ENCODE peak calls at places on chromosomes 11 and 22, in ten cellular contexts. One of them, this sample, is unnamed.
A peak's percentile ranks its signal among the peaks of the same experiment; 100 is the strongest.

GRCh38 chr11:59801981-59802638 is 8.5 kb downstream of the MRPL16 start:
- DNase-seq in neural crest cell: no peak
- DNase-seq in AG09309: no peak
- DNase-seq in activated CD8-positive, alpha-beta T cell treated with anti-CD3 and anti-CD28 coated beads for 36 hours: no peak
- DNase-seq in heart right ventricle: peak; percentile 47
- DNase-seq in AG09319: no peak
- DNase-seq in type B pancreatic cell: no peak
- DNase-seq in fibroblast of lung: peak; percentile 43
- DNase-seq in nephron progenitor cell: no peak
- DNase-seq in RWPE1: no peak
- DNase-seq in this sample: no peak

GRCh38 chr11:105211806-105212531 is 72.4 kb upstream of the CARD18 start:
- DNase-seq in neural crest cell: no peak
- DNase-seq in AG09309: no peak
- DNase-seq in activated CD8-positive, alpha-beta T cell treated with anti-CD3 and anti-CD28 coated beads for 36 hours: no peak
- DNase-seq in heart right ventricle: no peak
- DNase-seq in AG09319: no peak
- DNase-seq in type B pancreatic cell: no peak
- DNase-seq in fibroblast of lung: peak; percentile 66
- DNase-seq in nephron progenitor cell: no peak
- DNase-seq in RWPE1: no peak
- DNase-seq in this sample: no peak

GRCh38 chr11:2927851-2928604 is 1.2 kb downstream of the PHLDA2 start:
- DNase-seq in neural crest cell: no peak
- DNase-seq in AG09309: no peak
- DNase-seq in activated CD8-positive, alpha-beta T cell treated with anti-CD3 and anti-CD28 coated beads for 36 hours: no peak
- DNase-seq in heart right ventricle: no peak
- DNase-seq in AG09319: no peak
- DNase-seq in type B pancreatic cell: no peak
- DNase-seq in fibroblast of lung: peak; percentile 48
- DNase-seq in nephron progenitor cell: no peak
- DNase-seq in RWPE1: no peak
- DNase-seq in this sample: no peak

GRCh38 chr11:3096909-3097395 is 39.7 kb upstream of the CARS1 start:
- DNase-seq in neural crest cell: no peak
- DNase-seq in AG09309: no peak
- DNase-seq in activated CD8-positive, alpha-beta T cell treated with anti-CD3 and anti-CD28 coated beads for 36 hours: no peak
- DNase-seq in heart right ventricle: no peak
- DNase-seq in AG09319: no peak
- DNase-seq in type B pancreatic cell: no peak
- DNase-seq in fibroblast of lung: no peak
- DNase-seq in nephron progenitor cell: no peak
- DNase-seq in RWPE1: no peak
- DNase-seq in this sample: no peak

GRCh38 chr22:36971726-36972125 is 47.5 kb downstream of the TST start:
- DNase-seq in neural crest cell: no peak
- DNase-seq in AG09309: no peak
- DNase-seq in activated CD8-positive, alpha-beta T cell treated with anti-CD3 and anti-CD28 coated beads for 36 hours: no peak
- DNase-seq in heart right ventricle: no peak
- DNase-seq in AG09319: no peak
- DNase-seq in type B pancreatic cell: no peak
- DNase-seq in fibroblast of lung: no peak
- DNase-seq in nephron progenitor cell: no peak
- DNase-seq in RWPE1: no peak
- DNase-seq in this sample: no peak

GRCh38 chr22:41540365-41540764 is 3.9 kb downstream of the POLR3H start:
- DNase-seq in neural crest cell: no peak
- DNase-seq in AG09309: no peak
- DNase-seq in activated CD8-positive, alpha-beta T cell treated with anti-CD3 and anti-CD28 coated beads for 36 hours: no peak
- DNase-seq in heart right ventricle: no peak
- DNase-seq in AG09319: no peak
- DNase-seq in type B pancreatic cell: no peak
- DNase-seq in fibroblast of lung: no peak
- DNase-seq in nephron progenitor cell: no peak
- DNase-seq in RWPE1: no peak
- DNase-seq in this sample: no peak

GRCh38 chr11:74641905-74642304 is 49.5 kb downstream of the POLD3 start:
- DNase-seq in neural crest cell: no peak
- DNase-seq in AG09309: peak; percentile 40
- DNase-seq in activated CD8-positive, alpha-beta T cell treated with anti-CD3 and anti-CD28 coated beads for 36 hours: no peak
- DNase-seq in heart right ventricle: no peak
- DNase-seq in AG09319: peak; percentile 68
- DNase-seq in type B pancreatic cell: no peak
- DNase-seq in fibroblast of lung: no peak
- DNase-seq in nephron progenitor cell: no peak
- DNase-seq in RWPE1: no peak
- DNase-seq in this sample: no peak

GRCh38 chr11:57787920-57788716 is 26.5 kb downstream of the CTNND1 start:
- DNase-seq in neural crest cell: no peak
- DNase-seq in AG09309: no peak
- DNase-seq in activated CD8-positive, alpha-beta T cell treated with anti-CD3 and anti-CD28 coated beads for 36 hours: no peak
- DNase-seq in heart right ventricle: no peak
- DNase-seq in AG09319: no peak
- DNase-seq in type B pancreatic cell: no peak
- DNase-seq in fibroblast of lung: no peak
- DNase-seq in nephron progenitor cell: no peak
- DNase-seq in RWPE1: peak; percentile 91
- DNase-seq in this sample: no peak

GRCh38 chr22:45919504-45920286 is 57.3 kb downstream of the WNT7B start:
- DNase-seq in neural crest cell: no peak
- DNase-seq in AG09309: no peak
- DNase-seq in activated CD8-positive, alpha-beta T cell treated with anti-CD3 and anti-CD28 coated beads for 36 hours: no peak
- DNase-seq in heart right ventricle: no peak
- DNase-seq in AG09319: no peak
- DNase-seq in type B pancreatic cell: no peak
- DNase-seq in fibroblast of lung: no peak
- DNase-seq in nephron progenitor cell: no peak
- DNase-seq in RWPE1: no peak
- DNase-seq in this sample: no peak

GRCh38 chr22:27603823-27604190 is 197.7 kb downstream of the MN1 start:
- DNase-seq in neural crest cell: no peak
- DNase-seq in AG09309: no peak
- DNase-seq in activated CD8-positive, alpha-beta T cell treated with anti-CD3 and anti-CD28 coated beads for 36 hours: no peak
- DNase-seq in heart right ventricle: no peak
- DNase-seq in AG09319: no peak
- DNase-seq in type B pancreatic cell: no peak
- DNase-seq in fibroblast of lung: peak; percentile 74
- DNase-seq in nephron progenitor cell: no peak
- DNase-seq in RWPE1: no peak
- DNase-seq in this sample: no peak

GRCh38 chr11:43503417-43503816 is 144.7 kb downstream of the TTC17 start:
- DNase-seq in neural crest cell: no peak
- DNase-seq in AG09309: no peak
- DNase-seq in activated CD8-positive, alpha-beta T cell treated with anti-CD3 and anti-CD28 coated beads for 36 hours: no peak
- DNase-seq in heart right ventricle: no peak
- DNase-seq in AG09319: no peak
- DNase-seq in type B pancreatic cell: no peak
- DNase-seq in fibroblast of lung: no peak
- DNase-seq in nephron progenitor cell: no peak
- DNase-seq in RWPE1: no peak
- DNase-seq in this sample: no peak

GRCh38 chr11:60625262-60625661 is 74.2 kb upstream of the MS4A8 start:
- DNase-seq in neural crest cell: no peak
- DNase-seq in AG09309: peak; percentile 4
- DNase-seq in activated CD8-positive, alpha-beta T cell treated with anti-CD3 and anti-CD28 coated beads for 36 hours: peak; percentile 34
- DNase-seq in heart right ventricle: no peak
- DNase-seq in AG09319: no peak
- DNase-seq in type B pancreatic cell: no peak
- DNase-seq in fibroblast of lung: peak; percentile 2
- DNase-seq in nephron progenitor cell: peak; percentile 19
- DNase-seq in RWPE1: peak; percentile 27
- DNase-seq in this sample: no peak

GRCh38 chr11:56521955-56522354 is 21.1 kb downstream of the OR5M11 start:
- DNase-seq in neural crest cell: no peak
- DNase-seq in AG09309: no peak
- DNase-seq in activated CD8-positive, alpha-beta T cell treated with anti-CD3 and anti-CD28 coated beads for 36 hours: no peak
- DNase-seq in heart right ventricle: no peak
- DNase-seq in AG09319: no peak
- DNase-seq in type B pancreatic cell: no peak
- DNase-seq in fibroblast of lung: no peak
- DNase-seq in nephron progenitor cell: no peak
- DNase-seq in RWPE1: no peak
- DNase-seq in this sample: no peak
- TF ChIP-seq CTCF in neural crest cell: peak; percentile 44
- TF ChIP-seq CTCF in AG09309: no peak
- TF ChIP-seq CTCF in activated CD8-positive, alpha-beta T cell treated with anti-CD3 and anti-CD28 coated beads for 36 hours: no peak
- TF ChIP-seq CTCF in heart right ventricle: no peak
- TF ChIP-seq CTCF in AG09319: no peak
- TF ChIP-seq CTCF in type B pancreatic cell: peak; percentile 49
- TF ChIP-seq CTCF in fibroblast of lung: no peak
- TF ChIP-seq CTCF in nephron progenitor cell: peak; percentile 15
- TF ChIP-seq CTCF in RWPE1: no peak
- TF ChIP-seq CTCF in this sample: peak; percentile 16

GRCh38 chr11:116730241-116730561 is 42.6 kb downstream of the BUD13 start:
- DNase-seq in neural crest cell: no peak
- DNase-seq in AG09309: no peak
- DNase-seq in activated CD8-positive, alpha-beta T cell treated with anti-CD3 and anti-CD28 coated beads for 36 hours: no peak
- DNase-seq in heart right ventricle: no peak
- DNase-seq in AG09319: no peak
- DNase-seq in type B pancreatic cell: no peak
- DNase-seq in fibroblast of lung: no peak
- DNase-seq in nephron progenitor cell: no peak
- DNase-seq in RWPE1: no peak
- DNase-seq in this sample: no peak
- TF ChIP-seq CTCF in neural crest cell: no peak
- TF ChIP-seq CTCF in AG09309: no peak
- TF ChIP-seq CTCF in activated CD8-positive, alpha-beta T cell treated with anti-CD3 and anti-CD28 coated beads for 36 hours: no peak
- TF ChIP-seq CTCF in heart right ventricle: no peak
- TF ChIP-seq CTCF in AG09319: no peak
- TF ChIP-seq CTCF in type B pancreatic cell: no peak
- TF ChIP-seq CTCF in fibroblast of lung: no peak
- TF ChIP-seq CTCF in nephron progenitor cell: no peak
- TF ChIP-seq CTCF in RWPE1: no peak
- TF ChIP-seq CTCF in this sample: no peak

DNA sequence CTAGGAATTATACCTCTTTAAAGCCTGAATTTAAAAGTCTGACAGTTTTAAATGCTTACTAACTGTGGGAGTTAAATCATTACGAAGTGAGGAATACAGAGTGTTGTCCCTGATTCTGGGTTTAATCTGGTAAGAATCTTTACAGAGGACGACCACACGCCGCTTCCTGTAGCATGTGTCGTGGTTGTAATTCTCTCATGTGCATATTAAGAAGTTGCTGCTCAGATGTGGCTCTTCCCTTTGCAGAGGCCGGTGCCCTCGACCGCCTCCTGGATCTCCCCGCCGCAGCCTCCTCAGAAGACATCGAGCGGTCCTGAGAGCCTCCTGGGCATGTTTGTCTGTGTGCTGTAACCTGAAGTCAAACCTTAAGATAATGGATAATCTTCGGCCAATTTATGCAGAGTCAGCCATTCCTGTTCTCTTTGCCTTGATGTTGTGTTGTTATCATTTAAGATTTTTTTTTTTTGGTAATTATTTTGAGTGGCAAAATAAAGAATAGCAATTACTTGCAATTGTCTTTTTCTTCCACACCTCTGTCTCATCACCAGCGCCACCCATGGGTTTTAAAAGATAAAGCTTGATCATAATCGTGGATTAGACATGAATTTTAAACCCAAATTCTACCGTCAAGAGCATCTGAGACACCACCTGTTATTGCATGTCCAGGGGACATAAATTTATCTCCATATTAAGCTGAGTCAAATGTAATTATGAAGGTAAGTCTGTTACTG is 6.5 kb downstream of the GAL start:
- DNase-seq in neural crest cell: no peak
- DNase-seq in AG09309: no peak
- DNase-seq in activated CD8-positive, alpha-beta T cell treated with anti-CD3 and anti-CD28 coated beads for 36 hours: peak; percentile 67
- DNase-seq in heart right ventricle: no peak
- DNase-seq in AG09319: no peak
- DNase-seq in type B pancreatic cell: no peak
- DNase-seq in fibroblast of lung: no peak
- DNase-seq in nephron progenitor cell: no peak
- DNase-seq in RWPE1: no peak
- DNase-seq in this sample: no peak
- TF ChIP-seq CTCF in neural crest cell: no peak
- TF ChIP-seq CTCF in AG09309: no peak
- TF ChIP-seq CTCF in activated CD8-positive, alpha-beta T cell treated with anti-CD3 and anti-CD28 coated beads for 36 hours: peak; percentile 32
- TF ChIP-seq CTCF in heart right ventricle: no peak
- TF ChIP-seq CTCF in AG09319: peak; percentile 5
- TF ChIP-seq CTCF in type B pancreatic cell: no peak
- TF ChIP-seq CTCF in fibroblast of lung: no peak
- TF ChIP-seq CTCF in nephron progenitor cell: no peak
- TF ChIP-seq CTCF in RWPE1: no peak
- TF ChIP-seq CTCF in this sample: peak; percentile 21

DNA sequence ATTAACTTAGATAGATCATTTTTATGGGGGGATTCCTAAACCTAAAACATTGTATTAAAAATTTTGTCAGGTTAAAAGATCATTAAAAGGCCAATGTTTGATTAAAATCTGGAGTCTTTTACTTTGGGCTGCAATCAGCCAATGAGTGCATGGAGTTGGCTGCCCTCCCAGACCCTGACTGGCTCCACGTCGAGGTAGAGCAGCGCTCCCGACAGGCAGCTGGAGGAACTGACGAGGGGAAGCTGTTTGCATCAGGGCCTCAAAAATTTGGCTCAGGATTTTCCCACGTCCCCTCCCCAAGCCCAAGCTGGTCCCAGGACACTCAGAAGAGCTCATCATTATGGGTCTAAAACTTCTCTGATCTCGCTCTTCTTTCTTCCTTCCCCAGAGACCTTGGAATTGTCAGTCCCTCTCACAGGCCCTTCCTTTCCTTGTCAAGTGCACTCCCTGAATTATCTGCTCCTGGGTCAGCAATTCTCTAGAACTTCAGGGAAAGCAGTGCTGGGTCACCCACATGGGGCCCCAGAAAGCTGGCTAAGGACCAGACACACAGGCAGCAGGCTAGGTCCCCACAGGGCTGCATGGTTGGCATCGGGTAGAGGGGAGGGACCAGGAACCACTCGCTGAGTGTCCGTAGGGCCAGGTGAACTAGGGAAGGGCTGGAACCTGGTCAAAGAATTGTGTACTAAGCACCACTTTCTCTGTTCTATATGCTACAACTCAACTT is 119.6 kb upstream of the IGLL5 start:
- DNase-seq in neural crest cell: no peak
- DNase-seq in AG09309: no peak
- DNase-seq in activated CD8-positive, alpha-beta T cell treated with anti-CD3 and anti-CD28 coated beads for 36 hours: peak; percentile 18
- DNase-seq in heart right ventricle: no peak
- DNase-seq in AG09319: no peak
- DNase-seq in type B pancreatic cell: peak; percentile 31
- DNase-seq in fibroblast of lung: no peak
- DNase-seq in nephron progenitor cell: no peak
- DNase-seq in RWPE1: no peak
- DNase-seq in this sample: no peak
- TF ChIP-seq CTCF in neural crest cell: no peak
- TF ChIP-seq CTCF in AG09309: no peak
- TF ChIP-seq CTCF in activated CD8-positive, alpha-beta T cell treated with anti-CD3 and anti-CD28 coated beads for 36 hours: no peak
- TF ChIP-seq CTCF in heart right ventricle: no peak
- TF ChIP-seq CTCF in AG09319: no peak
- TF ChIP-seq CTCF in type B pancreatic cell: no peak
- TF ChIP-seq CTCF in fibroblast of lung: no peak
- TF ChIP-seq CTCF in nephron progenitor cell: no peak
- TF ChIP-seq CTCF in RWPE1: no peak
- TF ChIP-seq CTCF in this sample: no peak

GRCh38 chr11:11036185-11037161 is 178.6 kb upstream of the ZBED5 start:
- DNase-seq in neural crest cell: no peak
- DNase-seq in AG09309: peak; percentile 40
- DNase-seq in activated CD8-positive, alpha-beta T cell treated with anti-CD3 and anti-CD28 coated beads for 36 hours: peak; percentile 53
- DNase-seq in heart right ventricle: peak; percentile 57
- DNase-seq in AG09319: no peak
- DNase-seq in type B pancreatic cell: no peak
- DNase-seq in fibroblast of lung: peak; percentile 65
- DNase-seq in nephron progenitor cell: peak; percentile 33
- DNase-seq in RWPE1: peak; percentile 9
- DNase-seq in this sample: no peak
- TF ChIP-seq CTCF in neural crest cell: peak; percentile 80
- TF ChIP-seq CTCF in AG09309: peak; percentile 69
- TF ChIP-seq CTCF in activated CD8-positive, alpha-beta T cell treated with anti-CD3 and anti-CD28 coated beads for 36 hours: peak; percentile 52
- TF ChIP-seq CTCF in heart right ventricle: peak; percentile 87
- TF ChIP-seq CTCF in AG09319: peak; percentile 65
- TF ChIP-seq CTCF in type B pancreatic cell: peak; percentile 84
- TF ChIP-seq CTCF in fibroblast of lung: peak; percentile 62
- TF ChIP-seq CTCF in nephron progenitor cell: peak; percentile 71
- TF ChIP-seq CTCF in RWPE1: peak; percentile 30
- TF ChIP-seq CTCF in this sample: peak; percentile 71

This sample was measured in D721Med.